ENCODE peak calls at places on chromosomes 13 and 19, in five cellular contexts. One of them, this sample, is unnamed.
A peak's percentile ranks its signal among the peaks of the same experiment; 100 is the strongest.

GRCh38 chr19:2027361-2027760 is 11.8 kb upstream of the BTBD2 start:
- DNase-seq in A549: no peak
- DNase-seq in K562: no peak
- DNase-seq in H1: no peak
- DNase-seq in HepG2: no peak
- DNase-seq in this sample: no peak

GRCh38 chr13:31207630-31208549 is 8.1 kb downstream of the B3GLCT start:
- DNase-seq in A549: no peak
- DNase-seq in K562: no peak
- DNase-seq in H1: no peak
- DNase-seq in HepG2: no peak
- DNase-seq in this sample: no peak

GRCh38 chr13:79194727-79195126 is 211.3 kb downstream of the RBM26 start:
- DNase-seq in A549: no peak
- DNase-seq in K562: no peak
- DNase-seq in H1: no peak
- DNase-seq in HepG2: no peak
- DNase-seq in this sample: no peak

GRCh38 chr19:40639638-40639982 is 38.4 kb downstream of the LTBP4 start:
- DNase-seq in A549: no peak
- DNase-seq in K562: no peak
- DNase-seq in H1: no peak
- DNase-seq in HepG2: no peak
- DNase-seq in this sample: no peak

GRCh38 chr13:26604784-26605183 is 47.3 kb downstream of the WASF3 start:
- DNase-seq in A549: no peak
- DNase-seq in K562: no peak
- DNase-seq in H1: no peak
- DNase-seq in HepG2: no peak
- DNase-seq in this sample: no peak

GRCh38 chr13:113426591-113426986 is 26.7 kb downstream of the ADPRHL1 start:
- DNase-seq in A549: no peak
- DNase-seq in K562: no peak
- DNase-seq in H1: no peak
- DNase-seq in HepG2: no peak
- DNase-seq in this sample: no peak

GRCh38 chr13:105363747-105364177 is 1171.7 kb downstream of the EFNB2 start:
- DNase-seq in A549: no peak
- DNase-seq in K562: no peak
- DNase-seq in H1: no peak
- DNase-seq in HepG2: no peak
- DNase-seq in this sample: no peak

GRCh38 chr19:54096642-54097106 is 3.9 kb downstream of the OSCAR start:
- DNase-seq in A549: peak; percentile 79
- DNase-seq in K562: peak; percentile 36
- DNase-seq in H1: peak; percentile 62
- DNase-seq in HepG2: no peak
- DNase-seq in this sample: peak; percentile 44

GRCh38 chr13:82878536-82878935 is 1003.7 kb downstream of the SLITRK1 start:
- DNase-seq in A549: no peak
- DNase-seq in K562: no peak
- DNase-seq in H1: no peak
- DNase-seq in HepG2: no peak
- DNase-seq in this sample: no peak

GRCh38 chr19:19595171-19595701 is 23.3 kb downstream of the PBX4 start:
- DNase-seq in A549: no peak
- DNase-seq in K562: no peak
- DNase-seq in H1: no peak
- DNase-seq in HepG2: no peak
- DNase-seq in this sample: no peak

GRCh38 chr13:79126706-79127105 is 279.3 kb downstream of the RBM26 start:
- DNase-seq in A549: no peak
- DNase-seq in K562: no peak
- DNase-seq in H1: no peak
- DNase-seq in HepG2: no peak
- DNase-seq in this sample: no peak

GRCh38 chr19:41935781-41936415 is 7.6 kb upstream of the ERFL start:
- DNase-seq in A549: no peak
- DNase-seq in K562: no peak
- DNase-seq in H1: no peak
- DNase-seq in HepG2: no peak
- DNase-seq in this sample: no peak

GRCh38 chr19:7852851-7853759 is 21.1 kb downstream of the PRR36 start:
- DNase-seq in A549: peak; percentile 75
- DNase-seq in K562: peak; percentile 96
- DNase-seq in H1: peak; percentile 97
- DNase-seq in HepG2: peak; percentile 90
- DNase-seq in this sample: peak; percentile 96

GRCh38 chr13:72390909-72391308 is 336.5 kb downstream of the MZT1 start:
- DNase-seq in A549: no peak
- DNase-seq in K562: no peak
- DNase-seq in H1: no peak
- DNase-seq in HepG2: peak; percentile 10
- DNase-seq in this sample: no peak

GRCh38 chr13:27183561-27184147 is 12.0 kb upstream of the USP12 start:
- DNase-seq in A549: peak; percentile 85
- DNase-seq in K562: no peak
- DNase-seq in H1: no peak
- DNase-seq in HepG2: no peak
- DNase-seq in this sample: no peak

GRCh38 chr13:87274209-87274819 is 396.9 kb upstream of the SLITRK5 start:
- DNase-seq in A549: peak; percentile 42
- DNase-seq in K562: no peak
- DNase-seq in H1: peak; percentile 72
- DNase-seq in HepG2: peak; percentile 43
- DNase-seq in this sample: peak; percentile 49

GRCh38 chr13:106688940-106689339 is 121.0 kb upstream of the ARGLU1 start:
- DNase-seq in A549: no peak
- DNase-seq in K562: no peak
- DNase-seq in H1: no peak
- DNase-seq in HepG2: no peak
- DNase-seq in this sample: no peak

GRCh38 chr13:20230913-20231838 is 943 bp downstream of the GJB6 start:
- DNase-seq in A549: no peak
- DNase-seq in K562: no peak
- DNase-seq in H1: peak; percentile 54
- DNase-seq in HepG2: no peak
- DNase-seq in this sample: peak; percentile 28

GRCh38 chr19:9070066-9070465 is 16.8 kb upstream of the OR1M1 start:
- DNase-seq in A549: peak; percentile 55
- DNase-seq in K562: no peak
- DNase-seq in H1: peak; percentile 64
- DNase-seq in HepG2: no peak
- DNase-seq in this sample: peak; percentile 20

GRCh38 chr19:4369888-4370260 is 26.5 kb downstream of the MPND start:
- DNase-seq in A549: no peak
- DNase-seq in K562: no peak
- DNase-seq in H1: peak; percentile 74
- DNase-seq in HepG2: no peak
- DNase-seq in this sample: peak; percentile 63

GRCh38 chr13:30963794-30964193 is 31.3 kb downstream of the TEX26 start:
- DNase-seq in A549: no peak
- DNase-seq in K562: no peak
- DNase-seq in H1: no peak
- DNase-seq in HepG2: no peak
- DNase-seq in this sample: no peak

GRCh38 chr19:2800506-2800905 is 15.2 kb downstream of the THOP1 start:
- DNase-seq in A549: no peak
- DNase-seq in K562: no peak
- DNase-seq in H1: no peak
- DNase-seq in HepG2: no peak
- DNase-seq in this sample: no peak

GRCh38 chr19:47111081-47111589 is 2.4 kb downstream of the ZC3H4 start:
- DNase-seq in A549: no peak
- DNase-seq in K562: peak; percentile 44
- DNase-seq in H1: no peak
- DNase-seq in HepG2: no peak
- DNase-seq in this sample: no peak

GRCh38 chr19:9128171-9128570 is 1.4 kb upstream of the OR7G3 start:
- DNase-seq in A549: peak; percentile 28
- DNase-seq in K562: no peak
- DNase-seq in H1: no peak
- DNase-seq in HepG2: no peak
- DNase-seq in this sample: no peak

GRCh38 chr19:2982983-2983350 is 5.6 kb downstream of the TLE6 start:
- DNase-seq in A549: no peak
- DNase-seq in K562: no peak
- DNase-seq in H1: no peak
- DNase-seq in HepG2: no peak
- DNase-seq in this sample: no peak

GRCh38 chr13:27264648-27265047 is 6.0 kb upstream of the RASL11A start:
- DNase-seq in A549: no peak
- DNase-seq in K562: no peak
- DNase-seq in H1: no peak
- DNase-seq in HepG2: no peak
- DNase-seq in this sample: no peak

GRCh38 chr19:45450042-45450380 is 17.8 kb upstream of the FOSB start:
- DNase-seq in A549: no peak
- DNase-seq in K562: peak; percentile 28
- DNase-seq in H1: no peak
- DNase-seq in HepG2: no peak
- DNase-seq in this sample: no peak

GRCh38 chr19:8500158-8500557 is 2.3 kb downstream of the PRAM1 start:
- DNase-seq in A549: no peak
- DNase-seq in K562: no peak
- DNase-seq in H1: no peak
- DNase-seq in HepG2: no peak
- DNase-seq in this sample: no peak

GRCh38 chr19:41541990-41542584 is 33.9 kb upstream of the CEACAM21 start:
- DNase-seq in A549: peak; percentile 73
- DNase-seq in K562: peak; percentile 48
- DNase-seq in H1: peak; percentile 87
- DNase-seq in HepG2: peak; percentile 31
- DNase-seq in this sample: peak; percentile 81

GRCh38 chr19:33358408-33358807 is 15.1 kb upstream of the CEBPG start:
- DNase-seq in A549: no peak
- DNase-seq in K562: no peak
- DNase-seq in H1: no peak
- DNase-seq in HepG2: no peak
- DNase-seq in this sample: no peak

GRCh38 chr19:42392165-42392564 is 2.1 kb upstream of the CNFN start:
- DNase-seq in A549: no peak
- DNase-seq in K562: no peak
- DNase-seq in H1: no peak
- DNase-seq in HepG2: no peak
- DNase-seq in this sample: no peak

GRCh38 chr19:3893509-3894179 is 13.2 kb downstream of the ATCAY start:
- DNase-seq in A549: no peak
- DNase-seq in K562: no peak
- DNase-seq in H1: no peak
- DNase-seq in HepG2: no peak
- DNase-seq in this sample: no peak

GRCh38 chr19:39126593-39127187 is 1.1 kb downstream of the PAK4 start:
- DNase-seq in A549: peak; percentile 93
- DNase-seq in K562: no peak
- DNase-seq in H1: no peak
- DNase-seq in HepG2: peak; percentile 89
- DNase-seq in this sample: no peak
- TF ChIP-seq USF2 in A549: no peak
- TF ChIP-seq USF2 in K562: no peak
- TF ChIP-seq USF2 in H1: no peak
- TF ChIP-seq USF2 in HepG2: no peak
- TF ChIP-seq USF2 in this sample: no peak

DNA sequence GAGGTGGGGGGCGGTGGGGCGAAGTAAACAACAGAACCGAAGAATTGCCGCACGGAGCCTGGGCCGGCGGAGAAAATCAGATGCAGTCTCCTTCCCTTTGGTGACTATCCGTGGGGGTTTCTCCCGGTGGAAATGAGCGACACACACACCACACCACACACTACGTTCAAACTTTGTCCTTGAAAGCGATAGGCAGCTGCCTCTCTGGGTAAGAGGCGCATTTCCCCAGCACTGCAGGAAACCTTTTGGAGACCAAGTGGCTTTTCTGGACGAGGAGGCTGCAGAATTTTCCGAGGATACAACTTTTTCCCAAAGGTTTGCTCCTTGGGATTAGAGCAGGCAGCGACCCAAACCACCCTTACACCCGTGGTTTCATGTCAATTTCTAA is 38.1 kb upstream of the FLT1 start:
- DNase-seq in A549: no peak
- DNase-seq in K562: no peak
- DNase-seq in H1: no peak
- DNase-seq in HepG2: no peak
- DNase-seq in this sample: no peak
- TF ChIP-seq JUN in A549: no peak
- TF ChIP-seq JUN in K562: no peak
- TF ChIP-seq JUN in H1: no peak
- TF ChIP-seq JUN in HepG2: no peak
- TF ChIP-seq JUN in this sample: no peak

DNA sequence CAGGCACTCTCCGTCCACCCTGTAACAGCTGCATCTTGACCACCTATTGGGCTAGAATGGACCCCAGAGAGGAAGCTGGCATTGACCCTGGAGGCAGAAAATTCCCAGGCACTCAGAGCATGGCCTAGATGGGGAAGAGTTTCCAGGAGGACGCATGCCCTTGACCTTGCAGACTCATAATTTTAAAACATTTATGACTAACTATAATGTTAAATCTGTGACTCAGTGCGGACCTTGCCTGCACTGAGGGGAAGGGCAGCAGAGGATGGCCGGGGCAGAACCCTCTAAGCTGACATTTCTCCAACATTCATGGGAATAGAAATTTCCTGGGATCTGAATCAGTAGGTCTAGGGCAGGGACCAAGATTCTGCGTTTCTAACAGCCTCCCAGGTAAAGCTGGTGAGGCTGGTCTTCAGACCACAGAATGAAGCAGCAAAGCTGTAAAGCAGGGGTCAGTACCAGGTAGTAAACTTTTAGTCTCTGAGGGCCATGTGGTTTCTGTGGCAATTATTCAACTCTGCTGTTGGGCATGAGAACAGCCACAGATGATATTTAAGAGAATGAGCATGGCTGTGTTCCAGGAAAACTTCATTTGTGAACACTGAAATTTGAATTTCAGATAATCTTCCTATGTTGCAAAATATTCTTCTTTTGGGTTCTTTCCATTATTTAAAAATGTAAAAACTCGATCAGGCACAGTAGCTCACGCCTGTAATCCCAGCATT is 71.3 kb upstream of the CLDN10 start:
- DNase-seq in A549: no peak
- DNase-seq in K562: no peak
- DNase-seq in H1: no peak
- DNase-seq in HepG2: no peak
- DNase-seq in this sample: no peak
- TF ChIP-seq USF2 in A549: no peak
- TF ChIP-seq USF2 in K562: no peak
- TF ChIP-seq USF2 in H1: no peak
- TF ChIP-seq USF2 in HepG2: no peak
- TF ChIP-seq USF2 in this sample: no peak

DNA sequence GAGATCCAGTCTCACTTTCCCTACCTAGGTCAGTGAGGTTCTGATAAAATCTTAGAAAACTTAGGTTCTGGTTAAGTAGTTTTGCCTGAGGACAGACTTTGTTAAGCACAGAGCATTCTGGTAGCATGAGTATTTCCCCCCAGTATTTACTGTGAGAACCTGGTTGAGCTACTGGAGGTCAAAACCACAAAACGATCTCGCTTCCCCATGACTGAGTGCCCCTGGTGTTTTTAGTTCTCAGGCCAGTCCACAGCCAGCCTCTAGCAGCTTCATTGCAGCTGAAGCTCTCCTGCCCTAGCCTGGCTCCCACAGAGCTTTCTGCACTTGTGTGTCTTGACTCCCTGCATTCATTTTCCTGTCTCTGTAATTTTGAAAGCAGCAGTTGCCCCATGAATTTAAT is 1138.2 kb downstream of the UQCRFS1 start:
- DNase-seq in A549: no peak
- DNase-seq in K562: no peak
- DNase-seq in H1: no peak
- DNase-seq in HepG2: no peak
- DNase-seq in this sample: no peak
- TF ChIP-seq JUN in A549: no peak
- TF ChIP-seq JUN in K562: no peak
- TF ChIP-seq JUN in H1: no peak
- TF ChIP-seq JUN in HepG2: no peak
- TF ChIP-seq JUN in this sample: no peak

This sample was measured in WTC11.